ENCODE peak calls at places on chromosomes 7 and 10, in six cellular contexts. I is SK-N-SH, M is K562, P is H1, C is GM12878, R is HepG2. V is an unnamed sample.

GRCh38 chr7:44313621-44314031 is 11.8 kb downstream of the CAMK2B start:
- DNase-seq in R (no peak), I (no peak), M (no peak), P (no peak), C (no peak), V (no peak)

GRCh38 chr7:112422842-112423496 is 27.3 kb upstream of the IFRD1 start:
- DNase-seq in M (peak; percentile 85), I (no peak), C (no peak), R (peak; percentile 89), P (peak; percentile 60), V (peak; percentile 84)

GRCh38 chr10:104300002-104300735 is 31.2 kb downstream of the GSTO2 start:
- DNase-seq in R (no peak), I (no peak), C (no peak), P (no peak), M (no peak), V (no peak)

GRCh38 chr7:77823787-77824186 is 25.2 kb downstream of the PHTF2 start:
- DNase-seq in I (no peak), M (no peak), P (no peak), C (no peak), R (no peak), V (no peak)

GRCh38 chr7:88395720-88396119 is 89.0 kb upstream of the STEAP4 start:
- DNase-seq in P (no peak), R (no peak), M (no peak), C (no peak), I (no peak), V (peak; percentile 85)

GRCh38 chr10:129448539-129448938 is 18.5 kb upstream of the MGMT start:
- DNase-seq in C (no peak), M (no peak), P (no peak), I (no peak), R (peak; percentile 72), V (no peak)

GRCh38 chr7:134875867-134876266 is 96.4 kb downstream of the CALD1 start:
- DNase-seq in C (no peak), P (no peak), I (no peak), M (no peak), R (no peak), V (no peak)

GRCh38 chr10:64023926-64024465 is 502.8 kb downstream of the REEP3 start:
- DNase-seq in M (no peak), R (no peak), P (no peak), C (no peak), I (no peak), V (no peak)

GRCh38 chr7:22393825-22394458 is 37.0 kb upstream of the RAPGEF5 start:
- DNase-seq in P (no peak), M (no peak), R (no peak), C (no peak), I (peak; percentile 57), V (no peak)

GRCh38 chr7:155192961-155193640 is 104.6 kb upstream of the INSIG1 start:
- DNase-seq in R (no peak), I (no peak), C (no peak), P (no peak), M (no peak), V (no peak)

GRCh38 chr7:2526659-2527504 is 7.3 kb downstream of the LFNG start:
- DNase-seq in R (no peak), C (no peak), M (no peak), P (no peak), I (no peak), V (no peak)

GRCh38 chr10:114511875-114512274 is 107.6 kb upstream of the AFAP1L2 start:
- DNase-seq in R (no peak), M (no peak), I (no peak), C (no peak), P (no peak), V (no peak)

GRCh38 chr10:36048236-36048635 is 406.1 kb upstream of the FZD8 start:
- DNase-seq in R (no peak), P (no peak), I (no peak), M (no peak), C (no peak), V (no peak)

GRCh38 chr7:1940402-1940786 is 270.3 kb downstream of the ELFN1 start:
- DNase-seq in R (no peak), I (no peak), P (no peak), C (peak; percentile 55), M (peak; percentile 48), V (peak; percentile 79)

GRCh38 chr7:105652359-105652993 is 71.2 kb upstream of the EFCAB10 start:
- DNase-seq in I (peak; percentile 91), P (peak; percentile 69), C (no peak), R (peak; percentile 62), M (peak; percentile 88), V (peak; percentile 70)

GRCh38 chr7:101814996-101815825 is 2.2 kb upstream of the CUX1 start:
- DNase-seq in C (no peak), M (peak; percentile 93), I (peak; percentile 97), P (no peak), R (no peak), V (peak; percentile 55)

GRCh38 chr7:101815826-101816488 is 1.5 kb upstream of the CUX1 start:
- DNase-seq in R (peak; percentile 70), P (peak; percentile 33), I (peak; percentile 97), M (peak; percentile 82), C (no peak), V (peak; percentile 73)

GRCh38 chr7:101817031-101817929 is at the start of gene CUX1:
- DNase-seq in R (peak; percentile 30), P (no peak), C (no peak), M (peak; percentile 41), I (peak; percentile 75), V (peak; percentile 52)

GRCh38 chr7:101817930-101818698 is 688 bp downstream of the CUX1 start:
- DNase-seq in R (no peak), I (no peak), C (no peak), P (no peak), M (no peak), V (no peak)

GRCh38 chr7:101816499-101817030 is 861 bp upstream of the CUX1 start:
- DNase-seq in M (peak; percentile 76), R (no peak), I (peak; percentile 89), C (no peak), P (no peak), V (no peak)
- H3K4me3 ChIP-seq in M (peak overlapping the region; percentile 70), R (peak overlapping the region; percentile 83), I (peak overlapping the region; percentile 68), C (peak overlapping the region; percentile 77), P (peak overlapping the region; percentile 81), V (peak overlapping the region; percentile 77)

DNA sequence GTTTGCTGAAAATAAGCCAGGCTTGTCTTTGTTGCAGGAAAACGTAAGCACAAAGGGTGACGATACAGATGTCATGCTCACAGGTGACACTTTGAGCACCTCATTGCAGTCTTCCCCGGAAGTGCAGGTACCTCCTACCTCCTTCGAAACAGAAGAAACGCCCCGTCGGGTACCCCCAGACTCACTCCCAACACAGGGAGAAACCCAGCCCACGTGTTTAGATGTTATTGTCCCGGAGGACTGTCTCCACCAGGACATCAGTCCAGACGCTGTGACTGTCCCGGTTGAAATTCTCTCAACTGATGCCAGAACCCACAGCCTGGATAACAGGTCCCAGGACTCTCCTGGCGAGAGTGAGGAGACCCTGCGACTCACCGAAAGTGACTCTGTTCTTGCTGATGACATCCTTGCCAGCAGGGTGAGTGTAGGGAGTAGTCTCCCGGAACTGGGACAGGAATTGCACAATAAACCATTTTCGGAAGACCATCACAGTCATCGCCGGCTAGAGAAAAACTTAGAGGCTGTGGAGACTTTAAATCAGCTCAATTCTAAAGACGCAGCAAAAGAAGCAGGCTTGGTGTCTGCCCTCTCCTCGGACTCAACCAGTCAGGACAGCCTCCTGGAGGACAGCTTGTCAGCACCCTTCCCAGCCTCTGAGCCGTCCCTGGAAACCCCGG is 18.3 kb upstream of the BHLHA15 start:
- DNase-seq in C (no peak), I (no peak), R (no peak), M (no peak), P (no peak), V (no peak)
- TF ChIP-seq GABPA in C (no peak), I (no peak), R (no peak), M (no peak), P (no peak), V (no peak)

GRCh38 chr10:17351506-17351905 is 102.9 kb downstream of the ST8SIA6 start:
- DNase-seq in C (no peak), P (no peak), M (no peak), I (no peak), R (no peak), V (no peak)

GRCh38 chr10:17349717-17350116 is 104.7 kb downstream of the ST8SIA6 start:
- DNase-seq in C (no peak), M (no peak), I (no peak), P (no peak), R (no peak), V (no peak)

GRCh38 chr10:17352583-17352982 is 101.8 kb downstream of the ST8SIA6 start:
- DNase-seq in I (no peak), C (no peak), P (no peak), M (no peak), R (no peak), V (no peak)

GRCh38 chr10:17348111-17349008 is 106.0 kb downstream of the ST8SIA6 start:
- DNase-seq in R (no peak), P (no peak), C (no peak), I (peak; percentile 61), M (peak; percentile 68), V (no peak)

GRCh38 chr10:17349009-17349349 is 105.4 kb downstream of the ST8SIA6 start:
- DNase-seq in I (peak; percentile 16), M (no peak), C (no peak), P (no peak), R (no peak), V (no peak)
- H3K4me3 ChIP-seq in I (peak overlapping the region; percentile 41), M (no peak overlapping the region), C (no peak overlapping the region), P (no peak overlapping the region), R (no peak overlapping the region), V (no peak overlapping the region)

GRCh38 chr7:45939574-45939973 is 18.5 kb upstream of the IGFBP3 start:
- DNase-seq in I (no peak), P (no peak), C (no peak), R (no peak), M (no peak), V (no peak)

GRCh38 chr7:45938626-45939302 is 17.7 kb upstream of the IGFBP3 start:
- DNase-seq in P (no peak), C (no peak), I (no peak), M (peak; percentile 26), R (peak; percentile 44), V (no peak)

GRCh38 chr7:45937862-45938261 is 16.8 kb upstream of the IGFBP3 start:
- DNase-seq in R (no peak), I (no peak), P (no peak), M (no peak), C (no peak), V (no peak)

GRCh38 chr7:45940939-45941338 is 19.9 kb upstream of the IGFBP3 start:
- DNase-seq in I (no peak), C (no peak), M (no peak), R (no peak), P (no peak), V (no peak)

GRCh38 chr7:45937301-45937700 is 16.2 kb upstream of the IGFBP3 start:
- DNase-seq in C (no peak), R (no peak), I (no peak), M (no peak), P (no peak), V (peak; percentile 59)
- TF ChIP-seq GABPA in C (no peak), R (no peak), I (no peak), M (no peak), P (no peak), V (no peak)